ENCODE peak calls at places on chromosome 3, in five cellular contexts. D, Y, R, B and M are unnamed samples.

GRCh38 chr3:60884005-60884404 is 367.2 kb downstream of the FHIT start:
- DNase-seq in D (no peak), Y (no peak), R (no peak), B (no peak), M (no peak)

GRCh38 chr3:115293321-115293720 is 146.2 kb upstream of the ZBTB20 start:
- DNase-seq in D (no peak), Y (no peak), R (no peak), B (no peak), M (no peak)

GRCh38 chr3:186940965-186941364 is 10.6 kb downstream of the ST6GAL1 start:
- DNase-seq in D (no peak), Y (no peak), R (no peak), B (peak), M (no peak)

GRCh38 chr3:125045965-125046364 is 9.8 kb downstream of the HEG1 start:
- DNase-seq in D (no peak), Y (no peak), R (no peak), B (no peak), M (no peak)

GRCh38 chr3:65368866-65369265 is 669.9 kb downstream of the MAGI1 start:
- DNase-seq in D (no peak), Y (no peak), R (no peak), B (no peak), M (no peak)

GRCh38 chr3:181134873-181135272 is 145.3 kb upstream of the DNAJC19 start:
- DNase-seq in D (no peak), Y (no peak), R (no peak), B (no peak), M (no peak)

GRCh38 chr3:124409650-124410275 is 320.5 kb upstream of the UMPS start:
- DNase-seq in D (no peak), Y (no peak), R (no peak), B (no peak), M (no peak)

GRCh38 chr3:105401254-105401653 is 34.5 kb downstream of the ALCAM start:
- DNase-seq in D (no peak), Y (no peak), R (no peak), B (no peak), M (no peak)

GRCh38 chr3:69282191-69282590 is 103.7 kb downstream of the FRMD4B start:
- DNase-seq in D (no peak), Y (no peak), R (no peak), B (no peak), M (no peak)

GRCh38 chr3:16331319-16331883 is 66.4 kb downstream of the OXNAD1 start:
- DNase-seq in D (no peak), Y (no peak), R (no peak), B (no peak), M (no peak)

GRCh38 chr3:156761007-156761406 is 65.1 kb upstream of the LEKR1 start:
- DNase-seq in D (no peak), Y (no peak), R (no peak), B (no peak), M (no peak)

GRCh38 chr3:54578417-54578816 is 349.4 kb downstream of the LRTM1 start:
- DNase-seq in D (no peak), Y (no peak), R (no peak), B (no peak), M (no peak)

GRCh38 chr3:190432216-190432615 is 17.5 kb downstream of the TMEM207 start:
- DNase-seq in D (no peak), Y (no peak), R (no peak), B (no peak), M (no peak)

GRCh38 chr3:135218782-135219181 is 423.7 kb downstream of the EPHB1 start:
- DNase-seq in D (no peak), Y (no peak), R (no peak), B (no peak), M (no peak)

GRCh38 chr3:185561374-185561943 is 9.1 kb upstream of the LIPH start:
- DNase-seq in D (peak), Y (no peak), R (peak), B (no peak), M (no peak)

GRCh38 chr3:72158639-72159005 is 373.7 kb upstream of the PROK2 start:
- DNase-seq in D (no peak), Y (no peak), R (no peak), B (no peak), M (no peak)

GRCh38 chr3:34352932-34353331 is 554.5 kb downstream of the PDCD6IP start:
- DNase-seq in D (no peak), Y (no peak), R (no peak), B (no peak), M (no peak)

GRCh38 chr3:98657429-98657828 is 64.0 kb upstream of the CPOX start:
- DNase-seq in D (peak), Y (peak), R (peak), B (no peak), M (peak)

GRCh38 chr3:67647390-67647878 is 7.0 kb downstream of the SUCLG2 start:
- DNase-seq in D (peak), Y (peak), R (peak), B (no peak), M (no peak)

GRCh38 chr3:71998995-71999673 is 214.2 kb upstream of the PROK2 start:
- DNase-seq in D (no peak), Y (no peak), R (no peak), B (no peak), M (no peak)

GRCh38 chr3:1506090-1506489 is 413.3 kb downstream of the CNTN6 start:
- DNase-seq in D (no peak), Y (no peak), R (no peak), B (no peak), M (no peak)

GRCh38 chr3:4980229-4981159 is 1.3 kb downstream of the BHLHE40 start:
- DNase-seq in D (peak), Y (peak), R (peak), B (peak), M (peak)
- TF ChIP-seq POLR2A in D (peak), Y (no peak), R (no peak), B (peak), M (peak)

GRCh38 chr3:108503722-108504121 is 6.7 kb downstream of the MYH15 start:
- DNase-seq in D (no peak), Y (no peak), R (no peak), B (no peak), M (no peak)
- TF ChIP-seq POLR2A in D (no peak), Y (no peak), R (no peak), B (no peak), M (no peak)

GRCh38 chr3:194631696-194632095 is 1.5 kb downstream of the TMEM44 start:
- DNase-seq in D (no peak), Y (no peak), R (no peak), B (no peak), M (no peak)

GRCh38 chr3:194632211-194632982 is 822 bp downstream of the TMEM44 start:
- DNase-seq in D (no peak), Y (peak), R (no peak), B (no peak), M (no peak)

GRCh38 chr3:194632983-194633348 is 253 bp downstream of the TMEM44 start:
- DNase-seq in D (no peak), Y (no peak), R (no peak), B (peak), M (no peak)

GRCh38 chr3:194637066-194637465 is 3.8 kb upstream of the TMEM44 start:
- DNase-seq in D (no peak), Y (no peak), R (no peak), B (no peak), M (no peak)

GRCh38 chr3:194633349-194634004 is at the start of gene TMEM44:
- DNase-seq in D (peak), Y (peak), R (peak), B (peak), M (peak)
- TF ChIP-seq POLR2A in D (peak), Y (peak), R (no peak), B (peak), M (peak)

DNA sequence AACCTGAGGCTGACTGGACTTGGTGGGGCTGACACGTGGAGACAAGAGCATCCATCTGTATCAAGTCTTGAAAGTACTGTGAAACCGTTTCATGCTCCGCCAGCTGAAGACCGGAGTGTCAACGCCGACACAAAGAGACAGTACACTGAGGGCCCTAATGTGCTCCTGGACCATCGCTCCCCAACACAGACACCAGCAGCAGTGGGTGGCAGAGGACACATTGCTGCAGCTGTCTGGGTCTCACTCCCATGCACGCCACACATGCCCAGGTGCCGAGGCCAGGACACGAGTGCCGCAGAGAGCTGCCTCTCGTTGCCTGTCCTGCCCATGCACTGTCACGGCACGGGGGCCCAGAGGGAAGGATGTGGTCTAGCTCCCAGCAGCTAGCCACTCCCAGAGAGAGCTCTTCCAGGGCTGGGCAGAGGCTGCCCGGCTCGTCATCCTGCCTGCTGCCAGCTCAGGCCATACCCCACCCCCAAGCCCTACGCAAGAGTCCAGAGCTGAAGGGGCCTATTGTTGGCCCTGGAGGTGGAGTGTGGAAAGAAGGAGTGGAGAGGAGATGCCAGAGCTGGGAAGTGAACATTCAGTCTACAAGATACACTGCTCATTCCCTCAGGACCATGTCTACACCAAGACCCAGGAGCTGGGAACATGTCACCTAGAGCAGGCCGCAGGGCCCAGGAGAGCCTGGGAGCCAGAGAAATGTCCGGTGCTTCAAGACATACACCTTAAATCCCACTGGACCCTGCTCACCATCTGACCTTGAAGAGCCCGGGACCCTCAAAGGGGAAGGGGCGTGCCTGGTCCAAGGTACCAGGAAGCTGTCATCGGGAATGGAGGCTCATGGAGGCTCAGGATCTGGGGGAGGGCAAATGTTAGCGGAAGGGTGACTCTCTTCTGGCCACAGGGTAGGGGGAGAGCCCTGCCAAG is 7.7 kb downstream of the TNK2 start:
- DNase-seq in D (peak), Y (peak), R (peak), B (no peak), M (no peak)
- TF ChIP-seq POLR2A in D (peak), Y (no peak), R (no peak), B (no peak), M (no peak)

DNA sequence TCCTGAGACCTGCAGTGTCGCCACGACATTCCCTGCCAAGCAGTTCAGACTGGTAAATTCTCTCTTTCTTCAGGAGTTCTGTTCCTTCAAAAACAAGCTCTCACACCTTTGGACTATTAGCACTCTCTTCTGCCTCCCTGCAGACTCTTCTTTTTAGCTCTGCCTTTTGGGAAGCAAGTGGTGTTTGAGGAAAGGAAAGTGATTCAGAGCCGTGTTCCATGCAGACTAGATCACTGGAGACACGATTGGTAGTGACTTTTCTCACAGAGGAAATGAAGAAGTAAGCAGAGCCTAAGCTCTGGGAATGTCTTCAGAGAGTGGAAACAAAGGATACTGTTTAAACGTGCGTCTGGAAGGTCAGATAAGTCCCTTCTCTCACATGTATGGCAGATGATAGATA is 270.6 kb upstream of the TPRG1 start:
- DNase-seq in D (no peak), Y (no peak), R (no peak), B (no peak), M (no peak)
- TF ChIP-seq POLR2A in D (no peak), Y (no peak), R (no peak), B (no peak), M (no peak)

GRCh38 chr3:32077260-32078084 is 28.9 kb upstream of the GPD1L start:
- DNase-seq in D (no peak), Y (peak), R (no peak), B (no peak), M (no peak)
- TF ChIP-seq POLR2A in D (no peak), Y (no peak), R (no peak), B (no peak), M (no peak)

GRCh38 chr3:149224736-149225594 is 3.3 kb upstream of the CP start:
- DNase-seq in D (peak), Y (no peak), R (no peak), B (no peak), M (no peak)
- TF ChIP-seq POLR2A in D (peak), Y (no peak), R (no peak), B (no peak), M (no peak)

GRCh38 chr3:141410408-141410807 is 42.1 kb downstream of the ZBTB38 start:
- DNase-seq in D (peak), Y (no peak), R (no peak), B (no peak), M (no peak)

GRCh38 chr3:141413387-141414140 is 45.3 kb downstream of the ZBTB38 start:
- DNase-seq in D (no peak), Y (no peak), R (no peak), B (no peak), M (no peak)

GRCh38 chr3:141412936-141413354 is 44.6 kb downstream of the ZBTB38 start:
- DNase-seq in D (peak), Y (peak), R (peak), B (peak), M (no peak)

GRCh38 chr3:141412087-141412935 is 44.0 kb downstream of the ZBTB38 start:
- DNase-seq in D (peak), Y (no peak), R (peak), B (peak), M (no peak)

GRCh38 chr3:141410861-141411771 is 42.8 kb downstream of the ZBTB38 start:
- DNase-seq in D (no peak), Y (no peak), R (no peak), B (no peak), M (no peak)
- TF ChIP-seq POLR2A in D (no peak), Y (peak), R (no peak), B (no peak), M (no peak)

DNA sequence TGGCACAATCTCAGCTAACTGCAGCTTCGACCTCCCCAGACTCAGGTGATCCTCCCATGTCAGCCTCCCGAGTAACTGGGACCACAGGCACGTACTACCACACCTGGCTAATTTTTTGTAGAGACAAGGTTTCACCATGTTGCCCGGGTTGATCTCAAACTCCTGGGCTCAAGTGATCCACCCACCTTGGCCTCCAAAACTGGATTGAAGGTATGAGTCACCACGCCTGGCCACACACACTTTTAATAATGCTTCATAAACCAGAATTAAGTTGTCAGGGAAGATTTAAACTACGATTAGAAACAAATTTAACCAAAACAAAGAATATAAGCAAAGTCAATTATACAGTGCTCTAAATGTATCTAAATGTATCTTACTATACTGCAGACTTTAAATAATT is 87.5 kb downstream of the LRRFIP2 start:
- DNase-seq in D (no peak), Y (no peak), R (no peak), B (no peak), M (no peak)
- TF ChIP-seq POLR2A in D (no peak), Y (no peak), R (no peak), B (no peak), M (no peak)